ENCODE peak calls at places on chromosomes 16 and 17, in nine cellular contexts. One of them, this sample, is unnamed.
A peak's percentile ranks its signal among the peaks of the same experiment; 100 is the strongest.

GRCh38 chr17:59651346-59651745 is 31.7 kb downstream of the CLTC start:
- DNase-seq in heart right ventricle: no peak
- DNase-seq in MM.1S: no peak
- DNase-seq in uterus: no peak
- DNase-seq in thoracic aorta: no peak
- DNase-seq in OCI-LY7: no peak
- DNase-seq in left ventricle myocardium inferior: no peak
- DNase-seq in cardiac muscle cell: peak; percentile 32
- DNase-seq in stomach: no peak
- DNase-seq in this sample: no peak

GRCh38 chr17:45282683-45283644 is 21.1 kb upstream of the SPATA32 start:
- DNase-seq in heart right ventricle: peak; percentile 57
- DNase-seq in MM.1S: no peak
- DNase-seq in uterus: no peak
- DNase-seq in thoracic aorta: no peak
- DNase-seq in OCI-LY7: no peak
- DNase-seq in left ventricle myocardium inferior: peak; percentile 51
- DNase-seq in cardiac muscle cell: peak; percentile 77
- DNase-seq in stomach: no peak
- DNase-seq in this sample: no peak

GRCh38 chr17:76405607-76405966 is 21.2 kb downstream of the SPHK1 start:
- DNase-seq in heart right ventricle: peak; percentile 8
- DNase-seq in MM.1S: no peak
- DNase-seq in uterus: no peak
- DNase-seq in thoracic aorta: no peak
- DNase-seq in OCI-LY7: no peak
- DNase-seq in left ventricle myocardium inferior: peak; percentile 14
- DNase-seq in cardiac muscle cell: no peak
- DNase-seq in stomach: no peak
- DNase-seq in this sample: no peak

GRCh38 chr17:65055280-65055707 is 1.2 kb downstream of the GNA13 start:
- DNase-seq in heart right ventricle: no peak
- DNase-seq in MM.1S: peak; percentile 23
- DNase-seq in uterus: no peak
- DNase-seq in thoracic aorta: no peak
- DNase-seq in OCI-LY7: peak; percentile 52
- DNase-seq in left ventricle myocardium inferior: no peak
- DNase-seq in cardiac muscle cell: no peak
- DNase-seq in stomach: no peak
- DNase-seq in this sample: no peak

GRCh38 chr17:80260791-80261158 is at the start of gene RNF213:
- DNase-seq in heart right ventricle: peak; percentile 65
- DNase-seq in MM.1S: peak; percentile 46
- DNase-seq in uterus: peak; percentile 50
- DNase-seq in thoracic aorta: no peak
- DNase-seq in OCI-LY7: peak; percentile 88
- DNase-seq in left ventricle myocardium inferior: peak; percentile 62
- DNase-seq in cardiac muscle cell: peak; percentile 37
- DNase-seq in stomach: peak; percentile 68
- DNase-seq in this sample: peak; percentile 75

GRCh38 chr16:84888450-84888849 is 68.7 kb downstream of the CRISPLD2 start:
- DNase-seq in heart right ventricle: no peak
- DNase-seq in MM.1S: no peak
- DNase-seq in uterus: no peak
- DNase-seq in thoracic aorta: no peak
- DNase-seq in OCI-LY7: no peak
- DNase-seq in left ventricle myocardium inferior: no peak
- DNase-seq in cardiac muscle cell: no peak
- DNase-seq in stomach: no peak
- DNase-seq in this sample: no peak

GRCh38 chr17:4565209-4566141 is 5.1 kb upstream of the GGT6 start:
- DNase-seq in heart right ventricle: no peak
- DNase-seq in MM.1S: peak; percentile 84
- DNase-seq in uterus: peak; percentile 58
- DNase-seq in thoracic aorta: no peak
- DNase-seq in OCI-LY7: peak; percentile 88
- DNase-seq in left ventricle myocardium inferior: peak; percentile 51
- DNase-seq in cardiac muscle cell: peak; percentile 86
- DNase-seq in stomach: peak; percentile 72
- DNase-seq in this sample: peak; percentile 62

GRCh38 chr16:23595951-23596720 is at the start of gene NDUFAB1:
- DNase-seq in heart right ventricle: peak; percentile 93
- DNase-seq in MM.1S: peak; percentile 93
- DNase-seq in uterus: peak; percentile 80
- DNase-seq in thoracic aorta: peak; percentile 43
- DNase-seq in OCI-LY7: peak; percentile 93
- DNase-seq in left ventricle myocardium inferior: peak; percentile 91
- DNase-seq in cardiac muscle cell: peak; percentile 90
- DNase-seq in stomach: peak; percentile 92
- DNase-seq in this sample: peak; percentile 94

GRCh38 chr16:10831899-10832886 is 13.6 kb upstream of the TVP23A start:
- DNase-seq in heart right ventricle: no peak
- DNase-seq in MM.1S: no peak
- DNase-seq in uterus: no peak
- DNase-seq in thoracic aorta: no peak
- DNase-seq in OCI-LY7: peak; percentile 18
- DNase-seq in left ventricle myocardium inferior: no peak
- DNase-seq in cardiac muscle cell: no peak
- DNase-seq in stomach: no peak
- DNase-seq in this sample: no peak

GRCh38 chr17:45117848-45118646 is 14.3 kb downstream of the PLCD3 start:
- DNase-seq in heart right ventricle: no peak
- DNase-seq in MM.1S: no peak
- DNase-seq in uterus: no peak
- DNase-seq in thoracic aorta: no peak
- DNase-seq in OCI-LY7: no peak
- DNase-seq in left ventricle myocardium inferior: no peak
- DNase-seq in cardiac muscle cell: no peak
- DNase-seq in stomach: no peak
- DNase-seq in this sample: no peak

GRCh38 chr17:50102164-50102991 is 7.2 kb downstream of the PDK2 start:
- DNase-seq in heart right ventricle: peak; percentile 81
- DNase-seq in MM.1S: no peak
- DNase-seq in uterus: no peak
- DNase-seq in thoracic aorta: no peak
- DNase-seq in OCI-LY7: no peak
- DNase-seq in left ventricle myocardium inferior: peak; percentile 82
- DNase-seq in cardiac muscle cell: no peak
- DNase-seq in stomach: peak; percentile 90
- DNase-seq in this sample: peak; percentile 98

GRCh38 chr16:89043636-89044393 is 49.8 kb upstream of the ACSF3 start:
- DNase-seq in heart right ventricle: peak; percentile 3
- DNase-seq in MM.1S: no peak
- DNase-seq in uterus: no peak
- DNase-seq in thoracic aorta: no peak
- DNase-seq in OCI-LY7: no peak
- DNase-seq in left ventricle myocardium inferior: no peak
- DNase-seq in cardiac muscle cell: no peak
- DNase-seq in stomach: no peak
- DNase-seq in this sample: no peak

GRCh38 chr17:59097876-59098275 is 8.8 kb downstream of the TRIM37 start:
- DNase-seq in heart right ventricle: no peak
- DNase-seq in MM.1S: no peak
- DNase-seq in uterus: no peak
- DNase-seq in thoracic aorta: no peak
- DNase-seq in OCI-LY7: no peak
- DNase-seq in left ventricle myocardium inferior: no peak
- DNase-seq in cardiac muscle cell: no peak
- DNase-seq in stomach: no peak
- DNase-seq in this sample: no peak

DNA sequence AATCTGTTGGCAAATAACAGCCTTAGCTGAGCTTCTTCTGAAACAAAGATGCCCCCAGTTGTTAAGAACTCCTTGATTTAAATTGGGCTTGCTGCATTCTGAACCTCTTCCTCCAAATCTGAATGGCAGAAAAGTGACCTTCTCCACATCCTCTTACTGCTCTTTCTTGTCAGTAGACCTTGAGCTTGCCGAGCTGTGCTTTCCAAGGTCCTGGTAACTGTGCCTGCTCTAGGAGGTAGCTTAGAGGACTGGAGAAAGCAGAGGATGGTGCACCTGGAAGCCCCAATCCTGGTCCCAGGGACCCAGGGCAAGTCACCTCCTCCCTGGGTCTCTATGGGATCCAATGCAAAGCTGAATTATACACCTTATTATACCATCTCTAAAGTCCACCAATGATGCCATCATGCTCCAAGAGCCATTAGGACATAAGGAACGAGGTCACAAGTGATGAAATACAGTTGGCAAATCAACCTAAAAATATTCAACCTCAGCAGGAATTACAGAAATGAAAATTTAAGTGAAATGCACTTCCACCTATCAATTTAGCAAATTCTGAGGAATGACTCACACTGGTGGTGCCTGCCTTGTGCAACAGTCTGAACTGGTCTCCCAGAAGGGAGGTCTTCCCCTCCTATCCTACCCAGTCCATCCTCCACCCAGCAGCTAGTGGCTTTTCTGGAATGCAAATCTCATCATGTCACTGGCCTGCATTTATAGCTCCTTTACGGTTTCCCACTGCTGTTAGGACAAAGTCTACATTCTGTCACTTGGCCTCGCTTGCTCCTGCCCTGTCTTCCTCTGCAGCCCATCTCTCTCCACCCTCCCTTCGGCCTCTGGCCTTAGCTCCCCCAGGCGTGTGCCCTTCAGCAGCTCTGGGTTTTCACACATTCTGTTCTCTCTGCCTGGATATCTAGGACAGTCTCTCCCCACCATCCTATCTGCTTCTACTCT is 36.6 kb downstream of the TOM1L2 start:
- DNase-seq in heart right ventricle: no peak
- DNase-seq in MM.1S: no peak
- DNase-seq in uterus: no peak
- DNase-seq in thoracic aorta: no peak
- DNase-seq in OCI-LY7: no peak
- DNase-seq in left ventricle myocardium inferior: no peak
- DNase-seq in cardiac muscle cell: peak; percentile 93
- DNase-seq in stomach: no peak
- DNase-seq in this sample: no peak
- H3K27ac ChIP-seq in heart right ventricle: peak overlapping the region; percentile 40
- H3K27ac ChIP-seq in MM.1S: no peak overlapping the region
- H3K27ac ChIP-seq in uterus: no peak overlapping the region
- H3K27ac ChIP-seq in thoracic aorta: no peak overlapping the region
- H3K27ac ChIP-seq in OCI-LY7: no peak overlapping the region
- H3K27ac ChIP-seq in left ventricle myocardium inferior: peak overlapping the region; percentile 62
- H3K27ac ChIP-seq in cardiac muscle cell: no peak overlapping the region
- H3K27ac ChIP-seq in stomach: no peak overlapping the region
- H3K27ac ChIP-seq in this sample: no peak overlapping the region

GRCh38 chr17:48478224-48479013 is 48.4 kb upstream of the SKAP1 start:
- DNase-seq in heart right ventricle: no peak
- DNase-seq in MM.1S: peak; percentile 86
- DNase-seq in uterus: no peak
- DNase-seq in thoracic aorta: no peak
- DNase-seq in OCI-LY7: no peak
- DNase-seq in left ventricle myocardium inferior: no peak
- DNase-seq in cardiac muscle cell: peak; percentile 51
- DNase-seq in stomach: no peak
- DNase-seq in this sample: no peak
- TF ChIP-seq CTCF in heart right ventricle: no peak
- TF ChIP-seq CTCF in MM.1S: peak; percentile 21
- TF ChIP-seq CTCF in uterus: no peak
- TF ChIP-seq CTCF in thoracic aorta: no peak
- TF ChIP-seq CTCF in OCI-LY7: no peak
- TF ChIP-seq CTCF in left ventricle myocardium inferior: no peak
- TF ChIP-seq CTCF in cardiac muscle cell: peak; percentile 27
- TF ChIP-seq CTCF in stomach: no peak
- TF ChIP-seq CTCF in this sample: no peak

DNA sequence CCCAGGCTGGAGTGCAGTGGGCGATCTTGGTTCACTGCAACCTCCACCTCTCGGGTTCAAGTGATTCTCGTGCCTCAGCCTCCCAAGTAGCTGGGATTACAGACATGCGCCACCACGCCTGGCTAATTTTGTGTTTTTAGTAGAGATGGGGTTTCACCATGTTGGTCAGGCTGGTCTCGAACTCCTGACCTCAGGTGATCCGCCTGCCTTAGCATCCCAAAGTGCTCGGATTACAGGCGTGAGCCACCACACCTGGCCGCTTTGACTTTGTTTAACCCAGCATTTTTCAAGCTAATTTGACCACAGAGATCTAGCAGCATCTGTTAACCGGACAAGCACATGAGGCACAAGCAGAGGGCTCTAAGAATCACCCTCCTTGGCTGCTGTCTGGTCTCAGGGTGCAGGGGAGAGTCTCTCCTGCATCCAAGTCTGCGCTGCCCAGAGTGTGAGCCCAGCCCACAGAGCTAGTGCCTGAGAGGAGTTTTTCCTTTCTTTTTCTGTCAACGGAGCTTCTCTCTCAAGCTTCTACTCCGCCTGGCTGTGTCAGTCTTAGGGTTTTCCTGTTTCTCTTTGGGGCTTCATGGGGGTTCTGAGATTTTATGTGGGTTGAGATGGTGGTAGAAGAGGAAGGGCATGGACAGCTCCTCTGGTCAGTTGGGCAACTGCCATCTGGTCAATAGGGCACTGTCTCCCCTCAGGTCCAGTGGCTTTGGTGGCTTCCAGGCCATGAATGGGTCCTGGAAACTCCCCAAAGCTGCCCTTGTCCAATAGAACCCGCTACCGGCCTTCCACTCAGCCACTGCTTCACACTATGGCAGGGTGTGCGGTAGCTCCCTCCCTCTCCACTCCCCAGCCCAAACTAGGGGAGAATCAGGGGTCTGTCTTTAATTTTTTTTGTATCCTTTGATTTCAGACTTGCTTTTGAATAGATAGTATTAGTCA is 59.6 kb downstream of the TNFRSF13B start:
- DNase-seq in heart right ventricle: no peak
- DNase-seq in MM.1S: no peak
- DNase-seq in uterus: no peak
- DNase-seq in thoracic aorta: no peak
- DNase-seq in OCI-LY7: no peak
- DNase-seq in left ventricle myocardium inferior: peak; percentile 8
- DNase-seq in cardiac muscle cell: no peak
- DNase-seq in stomach: peak; percentile 17
- DNase-seq in this sample: no peak
- H3K27ac ChIP-seq in heart right ventricle: no peak overlapping the region
- H3K27ac ChIP-seq in MM.1S: no peak overlapping the region
- H3K27ac ChIP-seq in uterus: no peak overlapping the region
- H3K27ac ChIP-seq in thoracic aorta: no peak overlapping the region
- H3K27ac ChIP-seq in OCI-LY7: no peak overlapping the region
- H3K27ac ChIP-seq in left ventricle myocardium inferior: no peak overlapping the region
- H3K27ac ChIP-seq in cardiac muscle cell: no peak overlapping the region
- H3K27ac ChIP-seq in stomach: no peak overlapping the region
- H3K27ac ChIP-seq in this sample: no peak overlapping the region

GRCh38 chr16:54538241-54538640 is 251.7 kb upstream of the IRX3 start:
- DNase-seq in heart right ventricle: no peak
- DNase-seq in MM.1S: no peak
- DNase-seq in uterus: no peak
- DNase-seq in thoracic aorta: no peak
- DNase-seq in OCI-LY7: no peak
- DNase-seq in left ventricle myocardium inferior: no peak
- DNase-seq in cardiac muscle cell: no peak
- DNase-seq in stomach: no peak
- DNase-seq in this sample: no peak
- TF ChIP-seq CTCF in heart right ventricle: peak; percentile 21
- TF ChIP-seq CTCF in MM.1S: no peak
- TF ChIP-seq CTCF in uterus: no peak
- TF ChIP-seq CTCF in thoracic aorta: no peak
- TF ChIP-seq CTCF in OCI-LY7: peak; percentile 20
- TF ChIP-seq CTCF in left ventricle myocardium inferior: no peak
- TF ChIP-seq CTCF in cardiac muscle cell: no peak
- TF ChIP-seq CTCF in stomach: no peak
- TF ChIP-seq CTCF in this sample: no peak

GRCh38 chr17:39740357-39741111 is 2.8 kb downstream of the GRB7 start:
- DNase-seq in heart right ventricle: no peak
- DNase-seq in MM.1S: no peak
- DNase-seq in uterus: peak; percentile 75
- DNase-seq in thoracic aorta: no peak
- DNase-seq in OCI-LY7: no peak
- DNase-seq in left ventricle myocardium inferior: no peak
- DNase-seq in cardiac muscle cell: peak; percentile 63
- DNase-seq in stomach: no peak
- DNase-seq in this sample: peak; percentile 52
- H3K27ac ChIP-seq in heart right ventricle: no peak overlapping the region
- H3K27ac ChIP-seq in MM.1S: no peak overlapping the region
- H3K27ac ChIP-seq in uterus: peak overlapping the region; percentile 74
- H3K27ac ChIP-seq in thoracic aorta: no peak overlapping the region
- H3K27ac ChIP-seq in OCI-LY7: no peak overlapping the region
- H3K27ac ChIP-seq in left ventricle myocardium inferior: no peak overlapping the region
- H3K27ac ChIP-seq in cardiac muscle cell: no peak overlapping the region
- H3K27ac ChIP-seq in stomach: peak overlapping the region; percentile 92
- H3K27ac ChIP-seq in this sample: peak overlapping the region; percentile 62